ENCODE peak calls at places on chromosome 14, in four cellular contexts. T, R, W and P are unnamed samples.
A peak's percentile ranks its signal among the peaks of the same experiment; 100 is the strongest.

GRCh38 chr14:70601162-70601561 is 707 bp upstream of the MED6 start:
- DNase-seq in R (no peak), T (no peak), W (no peak), P (no peak)

GRCh38 chr14:101357038-101357437 is 204.3 kb upstream of the DIO3 start:
- DNase-seq in T (no peak), R (no peak), W (no peak), P (no peak)

GRCh38 chr14:38210168-38210567 is 2.5 kb downstream of the SSTR1 start:
- DNase-seq in R (no peak), T (no peak), W (no peak), P (no peak)

GRCh38 chr14:42163136-42163535 is 556.5 kb downstream of the LRFN5 start:
- DNase-seq in W (no peak), T (no peak), R (no peak), P (no peak)

GRCh38 chr14:100620437-100621100 is 33.4 kb upstream of the BEGAIN start:
- DNase-seq in T (no peak), W (no peak), R (no peak), P (no peak)

GRCh38 chr14:61841145-61841544 is 78.9 kb downstream of the SNAPC1 start:
- DNase-seq in W (no peak), R (no peak), T (no peak), P (no peak)

GRCh38 chr14:96434040-96434439 is 42.1 kb downstream of the AK7 start:
- DNase-seq in T (no peak), W (no peak), R (no peak), P (no peak)

GRCh38 chr14:90239139-90239538 is 17.2 kb upstream of the PSMC1 start:
- DNase-seq in R (no peak), T (no peak), W (no peak), P (no peak)

GRCh38 chr14:60724080-60724618 is at the start of gene SIX4:
- DNase-seq in R (peak; percentile 84), T (peak; percentile 81), W (no peak), P (peak; percentile 84)

GRCh38 chr14:89215166-89215940 is 201.7 kb downstream of the FOXN3 start:
- DNase-seq in W (no peak), R (no peak), T (no peak), P (no peak)

GRCh38 chr14:34665785-34666425 is 36.0 kb upstream of the SNX6 start:
- DNase-seq in W (no peak), T (no peak), R (no peak), P (no peak)

GRCh38 chr14:28157887-28158791 is 608.4 kb upstream of the FOXG1 start:
- DNase-seq in R (no peak), T (no peak), W (no peak), P (no peak)

GRCh38 chr14:104598461-104599273 is 5.9 kb downstream of the TMEM179 start:
- DNase-seq in W (no peak), R (no peak), T (no peak), P (no peak)

GRCh38 chr14:24392327-24393098 is 6.3 kb upstream of the NYNRIN start:
- DNase-seq in W (no peak), T (peak; percentile 62), R (no peak), P (peak; percentile 39)

GRCh38 chr14:52124791-52125661 is 56.2 kb upstream of the NID2 start:
- DNase-seq in T (peak; percentile 32), W (no peak), R (no peak), P (no peak)

GRCh38 chr14:38578278-38578681 is 322.4 kb upstream of the CLEC14A start:
- DNase-seq in T (no peak), R (no peak), W (no peak), P (no peak)

GRCh38 chr14:24659916-24660570 is 26.1 kb upstream of the GZMB start:
- DNase-seq in T (no peak), W (no peak), R (no peak), P (no peak)

GRCh38 chr14:104895786-104896642 is 28.7 kb upstream of the PLD4 start:
- DNase-seq in R (no peak), W (no peak), T (no peak), P (no peak)

GRCh38 chr14:79703209-79703608 is 508.1 kb downstream of the DIO2 start:
- DNase-seq in R (no peak), W (no peak), T (no peak), P (no peak)

GRCh38 chr14:35829449-35829848 is 3.3 kb downstream of the BRMS1L start:
- DNase-seq in T (no peak), W (no peak), R (no peak), P (no peak)

GRCh38 chr14:54766276-54767138 is 136.1 kb downstream of the GCH1 start:
- DNase-seq in R (no peak), W (no peak), T (no peak), P (peak; percentile 19)

GRCh38 chr14:68691031-68691864 is 101.6 kb downstream of the ZFP36L1 start:
- DNase-seq in R (no peak), W (no peak), T (no peak), P (peak; percentile 39)

GRCh38 chr14:31510222-31510621 is 22.4 kb upstream of the GPR33 start:
- DNase-seq in T (peak; percentile 33), W (no peak), R (peak; percentile 48), P (peak; percentile 17)

GRCh38 chr14:52031781-52032180 is 37.1 kb downstream of the NID2 start:
- DNase-seq in W (no peak), T (no peak), R (no peak), P (no peak)

GRCh38 chr14:84064756-84065155 is 1465.2 kb upstream of the FLRT2 start:
- DNase-seq in R (no peak), T (no peak), W (no peak), P (no peak)

GRCh38 chr14:37890095-37890494 is 294.7 kb downstream of the TTC6 start:
- DNase-seq in W (no peak), R (no peak), T (no peak), P (no peak)

GRCh38 chr14:49134940-49135339 is 451.2 kb downstream of the RPS29 start:
- DNase-seq in W (no peak), T (no peak), R (no peak), P (no peak)

GRCh38 chr14:64915025-64915424 is 770 bp downstream of the CHURC1 start:
- DNase-seq in T (no peak), R (no peak), W (no peak), P (no peak)

GRCh38 chr14:78697341-78697740 is 527.2 kb downstream of the NRXN3 start:
- DNase-seq in T (peak; percentile 7), W (no peak), R (peak; percentile 6), P (no peak)

GRCh38 chr14:73272393-73272792 is 35.1 kb downstream of the PAPLN start:
- DNase-seq in W (no peak), R (no peak), T (no peak), P (no peak)

GRCh38 chr14:67241416-67242362 is at the start of gene PALS1:
- DNase-seq in W (peak; percentile 19), T (peak; percentile 33), R (peak; percentile 62), P (peak; percentile 76)

GRCh38 chr14:56196274-56196673 is 78.1 kb downstream of the PELI2 start:
- DNase-seq in W (no peak), T (no peak), R (no peak), P (no peak)
- TF ChIP-seq CHD4 in W (no peak), T (no peak), R (no peak), P (no peak)

DNA sequence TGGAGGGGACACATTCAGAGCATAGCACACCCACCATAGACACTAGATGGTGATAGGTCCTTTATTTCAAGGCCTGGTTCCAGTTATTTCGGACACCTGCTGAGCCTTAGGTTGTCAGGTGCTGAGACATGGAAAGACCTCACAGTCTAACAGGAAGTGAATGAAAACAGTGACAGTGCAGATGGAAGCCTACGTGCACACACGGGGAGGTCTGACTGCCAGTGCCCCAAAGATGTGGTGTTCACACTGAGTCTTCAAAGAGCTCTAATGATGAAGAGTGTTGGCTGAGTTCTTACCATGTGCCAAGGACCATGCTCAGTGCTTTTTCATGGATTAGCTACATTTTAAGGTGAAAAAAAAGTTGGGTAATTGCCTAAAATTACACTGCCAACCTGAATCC is 46.6 kb downstream of the CKB start:
- DNase-seq in R (no peak), W (no peak), T (no peak), P (no peak)
- TF ChIP-seq CHD4 in R (no peak), W (no peak), T (no peak), P (no peak)

GRCh38 chr14:77065851-77066554 is 32.1 kb upstream of the CIPC start:
- DNase-seq in T (no peak), R (no peak), W (no peak), P (no peak)

GRCh38 chr14:77061630-77062029 is 33.1 kb upstream of the IRF2BPL start:
- DNase-seq in W (no peak), R (no peak), T (no peak), P (no peak)

GRCh38 chr14:77064535-77065178 is 33.4 kb upstream of the CIPC start:
- DNase-seq in R (no peak), T (no peak), W (no peak), P (no peak)

GRCh38 chr14:77062261-77062660 is 33.8 kb upstream of the IRF2BPL start:
- DNase-seq in T (no peak), R (no peak), W (no peak), P (no peak)

DNA sequence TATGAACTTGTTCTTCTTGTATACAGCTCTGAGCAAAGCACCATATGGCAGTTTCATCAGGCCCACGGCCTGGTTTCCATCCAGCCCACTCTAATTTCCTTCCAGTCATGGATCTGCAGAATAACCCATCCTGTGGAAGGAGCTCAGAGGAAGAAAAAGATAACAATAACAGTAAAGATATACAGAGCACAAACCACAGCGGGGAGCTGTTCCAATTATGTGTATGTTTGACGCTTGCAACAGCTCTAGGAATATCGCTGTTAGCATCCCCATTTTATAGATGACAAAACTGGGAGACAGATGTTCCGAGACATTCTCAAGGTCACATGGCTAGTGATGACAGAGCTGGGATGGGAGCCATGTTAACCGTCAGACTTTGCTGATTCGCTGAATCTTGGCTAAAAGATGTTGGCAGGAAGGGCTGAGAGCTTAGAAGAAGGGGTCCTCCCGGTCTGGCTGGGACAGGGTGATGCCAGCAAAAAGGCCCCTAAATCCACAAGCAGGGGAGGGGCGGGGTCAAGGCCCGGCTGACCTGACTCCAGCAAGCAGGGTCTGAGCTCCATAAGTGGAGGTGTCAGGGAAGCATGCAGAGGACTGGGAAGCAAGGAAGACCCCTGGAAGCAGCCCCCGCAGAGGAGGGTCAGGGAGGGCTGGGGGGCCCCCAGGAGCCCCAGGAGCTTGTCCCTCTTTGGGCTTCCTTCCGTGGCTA is 34.3 kb upstream of the CIPC start:
- DNase-seq in W (no peak), T (no peak), R (no peak), P (no peak)
- TF ChIP-seq CHD4 in W (no peak), T (no peak), R (no peak), P (no peak)

DNA sequence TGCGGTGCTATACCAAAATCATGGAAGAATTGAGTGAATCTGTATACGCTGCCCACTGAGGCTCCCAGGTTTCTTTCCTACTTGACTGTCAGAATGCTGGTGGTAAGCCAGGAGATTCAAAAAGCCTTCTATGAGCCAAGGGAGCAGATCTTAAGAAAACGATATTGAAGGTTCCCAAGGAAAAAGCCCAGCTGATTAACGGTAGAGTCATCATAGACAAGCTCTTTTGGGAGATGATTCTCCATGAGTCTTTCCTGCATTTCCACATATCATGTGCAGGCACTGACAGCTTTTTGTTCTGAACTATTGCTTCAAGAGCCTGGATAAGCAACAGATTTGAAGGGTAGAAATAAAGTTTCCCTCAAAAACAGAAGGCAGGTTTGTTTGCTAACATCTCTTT is 17.5 kb downstream of the SLC35F4 start:
- DNase-seq in R (no peak), W (no peak), T (no peak), P (no peak)
- TF ChIP-seq CHD4 in R (no peak), W (no peak), T (no peak), P (no peak)